ENCODE peak calls at places on chromosomes 1 and 21, in eight cellular contexts. X is right cardiac atrium, Y is left lung, B is OCI-LY7, I is IMR-90, S is right lobe of liver, J is breast epithelium, P is cardiac muscle cell. O is an unnamed sample.
A peak's percentile ranks its signal among the peaks of the same experiment; 100 is the strongest.

GRCh38 chr1:78250201-78250600 is 204.4 kb downstream of the GIPC2 start:
- DNase-seq in X (no peak), Y (no peak), B (no peak), I (peak; percentile 21), S (no peak), J (no peak), P (no peak), O (no peak)

GRCh38 chr1:26961826-26962225 is 1.6 kb upstream of the KDF1 start:
- DNase-seq in X (no peak), Y (no peak), B (no peak), I (peak; percentile 98), S (no peak), J (no peak), P (no peak), O (no peak)

GRCh38 chr1:85347908-85348307 is 71.5 kb upstream of the BCL10 start:
- DNase-seq in X (no peak), Y (no peak), B (no peak), I (no peak), S (no peak), J (no peak), P (no peak), O (no peak)

GRCh38 chr21:28952686-28953085 is 40.0 kb downstream of the LTN1 start:
- DNase-seq in X (no peak), Y (no peak), B (no peak), I (peak; percentile 24), S (no peak), J (no peak), P (no peak), O (no peak)

GRCh38 chr1:63662846-63663245 is 69.6 kb downstream of the PGM1 start:
- DNase-seq in X (no peak), Y (no peak), B (no peak), I (peak; percentile 64), S (no peak), J (no peak), P (no peak), O (no peak)

GRCh38 chr1:248872752-248873408 is 14.0 kb upstream of the ZNF692 start:
- DNase-seq in X (peak; percentile 78), Y (peak; percentile 71), B (peak; percentile 73), I (peak; percentile 66), S (no peak), J (no peak), P (peak; percentile 83), O (peak; percentile 56)

GRCh38 chr1:235923466-235924008 is 56.8 kb upstream of the LYST start:
- DNase-seq in X (no peak), Y (no peak), B (no peak), I (peak; percentile 79), S (no peak), J (no peak), P (peak; percentile 76), O (no peak)

GRCh38 chr1:35278886-35279554 is 10.5 kb downstream of the ZMYM4 start:
- DNase-seq in X (no peak), Y (no peak), B (no peak), I (peak; percentile 29), S (no peak), J (no peak), P (no peak), O (no peak)

GRCh38 chr1:207868252-207868768 is 42.6 kb downstream of the CD34 start:
- DNase-seq in X (peak; percentile 77), Y (peak; percentile 74), B (peak; percentile 20), I (no peak), S (peak; percentile 61), J (peak; percentile 82), P (no peak), O (peak; percentile 79)

DNA sequence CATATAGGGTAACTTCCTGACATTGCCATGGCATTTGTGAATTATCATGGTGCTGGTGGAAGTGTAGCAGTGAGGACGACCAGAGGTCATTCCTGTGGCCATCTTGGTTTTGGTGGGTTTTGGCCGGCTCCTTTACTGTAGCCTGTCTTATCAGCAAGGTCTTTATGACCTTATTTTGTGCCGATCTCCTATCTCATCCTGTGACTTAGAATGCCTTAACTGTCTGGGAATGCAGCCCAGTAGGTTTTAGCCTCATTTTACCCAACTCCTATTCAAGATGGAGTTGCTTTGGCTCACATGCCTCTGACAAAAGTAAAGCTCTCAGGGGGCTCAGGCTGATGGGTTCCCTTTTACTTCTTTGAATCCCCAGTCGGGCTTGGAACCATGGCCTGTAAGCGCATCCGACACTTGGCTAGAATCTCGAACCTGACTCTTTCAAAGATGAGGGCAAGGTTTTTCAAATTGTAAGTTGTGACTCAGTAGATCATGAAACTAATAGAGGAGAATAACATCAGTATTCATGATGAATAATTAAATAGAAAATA is 85.0 kb downstream of the GALNT2 start:
- DNase-seq in X (no peak), Y (no peak), B (no peak), I (no peak), S (no peak), J (no peak), P (no peak), O (no peak)
- H3K4me1 ChIP-seq in X (peaks cover 34% of the 10 kb centered on the region), Y (peaks cover 70% of the 10 kb centered on the region), B (peaks cover 48% of the 10 kb centered on the region), I (peaks cover 11% of the 10 kb centered on the region), S (peaks cover 5% of the 10 kb centered on the region), J (no peaks in the 10 kb centered on the region), P (peaks cover 56% of the 10 kb centered on the region), O (no peaks in the 10 kb centered on the region)

GRCh38 chr1:179124866-179125265 is 43.0 kb downstream of the TOR3A start:
- DNase-seq in X (no peak), Y (no peak), B (no peak), I (peak; percentile 78), S (no peak), J (no peak), P (no peak), O (no peak)

GRCh38 chr1:179126338-179127060 is 44.6 kb downstream of the TOR3A start:
- DNase-seq in X (no peak), Y (peak; percentile 56), B (no peak), I (no peak), S (peak; percentile 80), J (no peak), P (no peak), O (no peak)

GRCh38 chr1:179128520-179128919 is 46.6 kb downstream of the TOR3A start:
- DNase-seq in X (no peak), Y (no peak), B (no peak), I (no peak), S (no peak), J (no peak), P (no peak), O (peak; percentile 37)

GRCh38 chr1:179129702-179130473 is 48.0 kb downstream of the TOR3A start:
- DNase-seq in X (no peak), Y (no peak), B (peak; percentile 78), I (peak; percentile 47), S (no peak), J (no peak), P (no peak), O (no peak)

GRCh38 chr1:179127163-179127895 is 45.5 kb downstream of the TOR3A start:
- DNase-seq in X (no peak), Y (no peak), B (no peak), I (peak; percentile 55), S (no peak), J (no peak), P (no peak), O (no peak)
- H3K4me1 ChIP-seq in X (peaks cover 3% of the 10 kb centered on the region), Y (peaks cover 46% of the 10 kb centered on the region), B (peaks cover 20% of the 10 kb centered on the region), I (peaks cover 15% of the 10 kb centered on the region), S (no peaks in the 10 kb centered on the region), J (no peaks in the 10 kb centered on the region), P (no peaks in the 10 kb centered on the region), O (no peaks in the 10 kb centered on the region)

GRCh38 chr1:21914468-21914867 is 22.6 kb downstream of the HSPG2 start:
- DNase-seq in X (no peak), Y (no peak), B (no peak), I (no peak), S (no peak), J (no peak), P (no peak), O (no peak)

GRCh38 chr1:21913763-21914162 is 23.3 kb downstream of the HSPG2 start:
- DNase-seq in X (no peak), Y (no peak), B (no peak), I (no peak), S (no peak), J (no peak), P (no peak), O (no peak)

GRCh38 chr1:21919520-21919919 is 17.6 kb downstream of the HSPG2 start:
- DNase-seq in X (no peak), Y (no peak), B (no peak), I (peak; percentile 86), S (no peak), J (no peak), P (no peak), O (no peak)

GRCh38 chr1:21914880-21915640 is 22.1 kb downstream of the HSPG2 start:
- DNase-seq in X (peak; percentile 87), Y (no peak), B (no peak), I (no peak), S (no peak), J (no peak), P (no peak), O (no peak)

DNA sequence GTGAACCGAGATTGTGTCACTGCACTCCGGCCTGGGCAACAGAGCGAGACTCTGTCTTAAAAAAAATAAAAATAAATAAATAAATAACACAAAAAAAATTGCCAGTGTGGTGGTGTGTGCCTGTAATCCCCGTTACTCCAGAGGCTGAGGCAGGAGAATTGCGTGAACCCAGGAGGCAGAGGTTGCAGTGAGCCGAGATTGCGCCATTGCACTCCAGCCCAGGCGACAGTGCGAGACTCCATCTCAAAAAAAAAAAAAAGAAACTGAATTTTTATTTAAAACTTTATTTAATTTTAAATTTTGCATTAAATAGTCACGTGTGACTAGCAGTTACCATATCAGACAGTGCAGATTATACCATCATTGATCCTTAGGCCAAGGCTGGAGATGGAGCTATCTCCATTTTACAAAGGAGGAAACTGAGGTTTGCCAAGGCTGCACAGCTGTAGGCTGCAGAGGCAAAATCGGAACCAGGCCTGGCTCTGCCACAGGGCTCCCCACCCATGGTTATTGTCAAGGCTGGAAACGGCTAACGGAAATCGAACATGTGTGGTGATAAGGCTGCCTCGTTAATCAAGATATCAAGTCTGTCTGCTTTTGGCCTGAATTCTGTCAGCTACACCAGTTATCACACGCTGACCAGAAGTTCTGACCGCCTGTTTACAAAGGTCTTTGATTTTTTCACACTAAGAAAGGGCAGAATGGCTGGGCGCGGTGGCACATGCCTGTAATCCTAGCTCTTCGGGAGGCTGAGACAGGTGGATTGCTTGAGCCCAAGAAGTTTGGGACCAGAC is 20.5 kb downstream of the HSPG2 start:
- DNase-seq in X (no peak), Y (no peak), B (no peak), I (no peak), S (peak; percentile 43), J (no peak), P (no peak), O (no peak)
- H3K4me1 ChIP-seq in X (peaks cover 56% of the 10 kb centered on the region), Y (peaks cover 69% of the 10 kb centered on the region), B (no peaks in the 10 kb centered on the region), I (peaks cover 31% of the 10 kb centered on the region), S (no peaks in the 10 kb centered on the region), J (peaks cover 12% of the 10 kb centered on the region), P (peaks cover 70% of the 10 kb centered on the region), O (peaks cover 8% of the 10 kb centered on the region)

GRCh38 chr1:56511323-56511722 is 68.0 kb downstream of the PLPP3 start:
- DNase-seq in X (no peak), Y (peak; percentile 65), B (no peak), I (no peak), S (no peak), J (no peak), P (no peak), O (no peak)

GRCh38 chr1:56509713-56510641 is 69.4 kb downstream of the PLPP3 start:
- DNase-seq in X (no peak), Y (no peak), B (no peak), I (no peak), S (peak; percentile 76), J (no peak), P (peak; percentile 50), O (no peak)

GRCh38 chr1:56510642-56511021 is 68.7 kb downstream of the PLPP3 start:
- DNase-seq in X (no peak), Y (no peak), B (no peak), I (no peak), S (no peak), J (no peak), P (no peak), O (no peak)

GRCh38 chr1:56515898-56516538 is 63.3 kb downstream of the PLPP3 start:
- DNase-seq in X (no peak), Y (no peak), B (no peak), I (no peak), S (no peak), J (no peak), P (no peak), O (no peak)

GRCh38 chr1:56513095-56513494 is 66.3 kb downstream of the PLPP3 start:
- DNase-seq in X (no peak), Y (no peak), B (no peak), I (no peak), S (no peak), J (no peak), P (no peak), O (no peak)
- H3K4me1 ChIP-seq in X (peaks cover 44% of the 10 kb centered on the region), Y (peaks cover 89% of the 10 kb centered on the region), B (peaks cover 10% of the 10 kb centered on the region), I (peaks cover 10% of the 10 kb centered on the region), S (no peaks in the 10 kb centered on the region), J (no peaks in the 10 kb centered on the region), P (peaks cover 53% of the 10 kb centered on the region), O (peaks cover 4% of the 10 kb centered on the region)

O was measured in prostate gland.